ENCODE peak calls at places on chromosomes 4 and X, in six cellular contexts. One of them, this sample, is unnamed.

GRCh38 chr4:168832746-168833575 is 177.1 kb downstream of the CBR4 start:
- DNase-seq in activated CD4-positive, alpha-beta T cell treated with anti-CD3 and anti-CD28 coated beads for 24 hours: no peak
- DNase-seq in midbrain: peak
- DNase-seq in activated B cell treated with CpG ODN at 0.5 μM for 24 hours: peak
- DNase-seq in nephron progenitor cell: peak
- DNase-seq in SW 1271: no peak
- DNase-seq in this sample: no peak

GRCh38 chrX:130184857-130185256 is 13.1 kb downstream of the RAB33A start:
- DNase-seq in activated CD4-positive, alpha-beta T cell treated with anti-CD3 and anti-CD28 coated beads for 24 hours: no peak
- DNase-seq in midbrain: no peak
- DNase-seq in activated B cell treated with CpG ODN at 0.5 μM for 24 hours: no peak
- DNase-seq in nephron progenitor cell: no peak
- DNase-seq in SW 1271: no peak
- DNase-seq in this sample: no peak

GRCh38 chrX:70013483-70014222 is 36.1 kb downstream of the AWAT2 start:
- DNase-seq in activated CD4-positive, alpha-beta T cell treated with anti-CD3 and anti-CD28 coated beads for 24 hours: no peak
- DNase-seq in midbrain: no peak
- DNase-seq in activated B cell treated with CpG ODN at 0.5 μM for 24 hours: no peak
- DNase-seq in nephron progenitor cell: no peak
- DNase-seq in SW 1271: no peak
- DNase-seq in this sample: no peak

GRCh38 chr4:159150838-159151390 is 48.0 kb downstream of the RAPGEF2 start:
- DNase-seq in activated CD4-positive, alpha-beta T cell treated with anti-CD3 and anti-CD28 coated beads for 24 hours: no peak
- DNase-seq in midbrain: no peak
- DNase-seq in activated B cell treated with CpG ODN at 0.5 μM for 24 hours: no peak
- DNase-seq in nephron progenitor cell: no peak
- DNase-seq in SW 1271: no peak
- DNase-seq in this sample: no peak

GRCh38 chr4:108109997-108110416 is 58.7 kb downstream of the LEF1 start:
- DNase-seq in activated CD4-positive, alpha-beta T cell treated with anti-CD3 and anti-CD28 coated beads for 24 hours: no peak
- DNase-seq in midbrain: no peak
- DNase-seq in activated B cell treated with CpG ODN at 0.5 μM for 24 hours: no peak
- DNase-seq in nephron progenitor cell: no peak
- DNase-seq in SW 1271: no peak
- DNase-seq in this sample: no peak

GRCh38 chr4:117479673-117480072 is 394.3 kb upstream of the TRAM1L1 start:
- DNase-seq in activated CD4-positive, alpha-beta T cell treated with anti-CD3 and anti-CD28 coated beads for 24 hours: no peak
- DNase-seq in midbrain: no peak
- DNase-seq in activated B cell treated with CpG ODN at 0.5 μM for 24 hours: no peak
- DNase-seq in nephron progenitor cell: no peak
- DNase-seq in SW 1271: no peak
- DNase-seq in this sample: no peak

GRCh38 chr4:184430163-184430562 is 44.2 kb downstream of the IRF2 start:
- DNase-seq in activated CD4-positive, alpha-beta T cell treated with anti-CD3 and anti-CD28 coated beads for 24 hours: no peak
- DNase-seq in midbrain: no peak
- DNase-seq in activated B cell treated with CpG ODN at 0.5 μM for 24 hours: no peak
- DNase-seq in nephron progenitor cell: no peak
- DNase-seq in SW 1271: no peak
- DNase-seq in this sample: no peak

GRCh38 chr4:41976775-41977516 is 4.6 kb upstream of the DCAF4L1 start:
- DNase-seq in activated CD4-positive, alpha-beta T cell treated with anti-CD3 and anti-CD28 coated beads for 24 hours: no peak
- DNase-seq in midbrain: no peak
- DNase-seq in activated B cell treated with CpG ODN at 0.5 μM for 24 hours: no peak
- DNase-seq in nephron progenitor cell: no peak
- DNase-seq in SW 1271: no peak
- DNase-seq in this sample: no peak

GRCh38 chr4:6125103-6125651 is 75.2 kb downstream of the JAKMIP1 start:
- DNase-seq in activated CD4-positive, alpha-beta T cell treated with anti-CD3 and anti-CD28 coated beads for 24 hours: no peak
- DNase-seq in midbrain: no peak
- DNase-seq in activated B cell treated with CpG ODN at 0.5 μM for 24 hours: no peak
- DNase-seq in nephron progenitor cell: no peak
- DNase-seq in SW 1271: no peak
- DNase-seq in this sample: no peak

GRCh38 chr4:110533940-110534339 is 58.0 kb downstream of the ENPEP start:
- DNase-seq in activated CD4-positive, alpha-beta T cell treated with anti-CD3 and anti-CD28 coated beads for 24 hours: no peak
- DNase-seq in midbrain: no peak
- DNase-seq in activated B cell treated with CpG ODN at 0.5 μM for 24 hours: no peak
- DNase-seq in nephron progenitor cell: no peak
- DNase-seq in SW 1271: peak
- DNase-seq in this sample: no peak

GRCh38 chr4:81919238-81919637 is 447.5 kb upstream of the RASGEF1B start:
- DNase-seq in activated CD4-positive, alpha-beta T cell treated with anti-CD3 and anti-CD28 coated beads for 24 hours: no peak
- DNase-seq in midbrain: no peak
- DNase-seq in activated B cell treated with CpG ODN at 0.5 μM for 24 hours: no peak
- DNase-seq in nephron progenitor cell: no peak
- DNase-seq in SW 1271: no peak
- DNase-seq in this sample: no peak

GRCh38 chr4:154344686-154345085 is 146.9 kb downstream of the DCHS2 start:
- DNase-seq in activated CD4-positive, alpha-beta T cell treated with anti-CD3 and anti-CD28 coated beads for 24 hours: no peak
- DNase-seq in midbrain: no peak
- DNase-seq in activated B cell treated with CpG ODN at 0.5 μM for 24 hours: no peak
- DNase-seq in nephron progenitor cell: no peak
- DNase-seq in SW 1271: no peak
- DNase-seq in this sample: no peak

GRCh38 chr4:185311113-185311888 is 84.4 kb downstream of the LRP2BP start:
- DNase-seq in activated CD4-positive, alpha-beta T cell treated with anti-CD3 and anti-CD28 coated beads for 24 hours: no peak
- DNase-seq in midbrain: no peak
- DNase-seq in activated B cell treated with CpG ODN at 0.5 μM for 24 hours: no peak
- DNase-seq in nephron progenitor cell: no peak
- DNase-seq in SW 1271: no peak
- DNase-seq in this sample: no peak

GRCh38 chr4:100428051-100428450 is 89.8 kb downstream of the EMCN start:
- DNase-seq in activated CD4-positive, alpha-beta T cell treated with anti-CD3 and anti-CD28 coated beads for 24 hours: no peak
- DNase-seq in midbrain: no peak
- DNase-seq in activated B cell treated with CpG ODN at 0.5 μM for 24 hours: no peak
- DNase-seq in nephron progenitor cell: no peak
- DNase-seq in SW 1271: no peak
- DNase-seq in this sample: no peak

GRCh38 chrX:138775501-138775900 is 64.0 kb upstream of the FGF13 start:
- DNase-seq in activated CD4-positive, alpha-beta T cell treated with anti-CD3 and anti-CD28 coated beads for 24 hours: no peak
- DNase-seq in midbrain: no peak
- DNase-seq in activated B cell treated with CpG ODN at 0.5 μM for 24 hours: no peak
- DNase-seq in nephron progenitor cell: no peak
- DNase-seq in SW 1271: no peak
- DNase-seq in this sample: no peak

GRCh38 chr4:123741906-123742305 is 345.3 kb downstream of the SPRY1 start:
- DNase-seq in activated CD4-positive, alpha-beta T cell treated with anti-CD3 and anti-CD28 coated beads for 24 hours: no peak
- DNase-seq in midbrain: no peak
- DNase-seq in activated B cell treated with CpG ODN at 0.5 μM for 24 hours: no peak
- DNase-seq in nephron progenitor cell: no peak
- DNase-seq in SW 1271: no peak
- DNase-seq in this sample: no peak

GRCh38 chr4:15161439-15161838 is 159.2 kb downstream of the CPEB2 start:
- DNase-seq in activated CD4-positive, alpha-beta T cell treated with anti-CD3 and anti-CD28 coated beads for 24 hours: no peak
- DNase-seq in midbrain: no peak
- DNase-seq in activated B cell treated with CpG ODN at 0.5 μM for 24 hours: no peak
- DNase-seq in nephron progenitor cell: no peak
- DNase-seq in SW 1271: no peak
- DNase-seq in this sample: no peak

GRCh38 chrX:136192839-136193414 is 45.6 kb downstream of the FHL1 start:
- DNase-seq in activated CD4-positive, alpha-beta T cell treated with anti-CD3 and anti-CD28 coated beads for 24 hours: no peak
- DNase-seq in midbrain: no peak
- DNase-seq in activated B cell treated with CpG ODN at 0.5 μM for 24 hours: no peak
- DNase-seq in nephron progenitor cell: no peak
- DNase-seq in SW 1271: no peak
- DNase-seq in this sample: no peak

GRCh38 chr4:106676173-106676921 is 307.8 kb upstream of the GIMD1 start:
- DNase-seq in activated CD4-positive, alpha-beta T cell treated with anti-CD3 and anti-CD28 coated beads for 24 hours: no peak
- DNase-seq in midbrain: no peak
- DNase-seq in activated B cell treated with CpG ODN at 0.5 μM for 24 hours: no peak
- DNase-seq in nephron progenitor cell: no peak
- DNase-seq in SW 1271: no peak
- DNase-seq in this sample: no peak

GRCh38 chr4:80611366-80611765 is 275.8 kb downstream of the CFAP299 start:
- DNase-seq in activated CD4-positive, alpha-beta T cell treated with anti-CD3 and anti-CD28 coated beads for 24 hours: no peak
- DNase-seq in midbrain: no peak
- DNase-seq in activated B cell treated with CpG ODN at 0.5 μM for 24 hours: no peak
- DNase-seq in nephron progenitor cell: no peak
- DNase-seq in SW 1271: no peak
- DNase-seq in this sample: no peak

GRCh38 chrX:32673193-32673592 is 538.2 kb downstream of the DMD start:
- DNase-seq in activated CD4-positive, alpha-beta T cell treated with anti-CD3 and anti-CD28 coated beads for 24 hours: no peak
- DNase-seq in midbrain: peak
- DNase-seq in activated B cell treated with CpG ODN at 0.5 μM for 24 hours: no peak
- DNase-seq in nephron progenitor cell: no peak
- DNase-seq in SW 1271: no peak
- DNase-seq in this sample: no peak

GRCh38 chr4:58825278-58825677 is 1715.1 kb upstream of the IGFBP7 start:
- DNase-seq in activated CD4-positive, alpha-beta T cell treated with anti-CD3 and anti-CD28 coated beads for 24 hours: no peak
- DNase-seq in midbrain: no peak
- DNase-seq in activated B cell treated with CpG ODN at 0.5 μM for 24 hours: no peak
- DNase-seq in nephron progenitor cell: no peak
- DNase-seq in SW 1271: no peak
- DNase-seq in this sample: no peak

GRCh38 chr4:81460115-81460836 is 11.4 kb downstream of the RASGEF1B start:
- DNase-seq in activated CD4-positive, alpha-beta T cell treated with anti-CD3 and anti-CD28 coated beads for 24 hours: no peak
- DNase-seq in midbrain: no peak
- DNase-seq in activated B cell treated with CpG ODN at 0.5 μM for 24 hours: no peak
- DNase-seq in nephron progenitor cell: no peak
- DNase-seq in SW 1271: no peak
- DNase-seq in this sample: no peak

GRCh38 chrX:46628406-46629371 is 55.1 kb downstream of the CHST7 start:
- DNase-seq in activated CD4-positive, alpha-beta T cell treated with anti-CD3 and anti-CD28 coated beads for 24 hours: no peak
- DNase-seq in midbrain: no peak
- DNase-seq in activated B cell treated with CpG ODN at 0.5 μM for 24 hours: peak
- DNase-seq in nephron progenitor cell: no peak
- DNase-seq in SW 1271: no peak
- DNase-seq in this sample: no peak

GRCh38 chr4:173934201-173934600 is 349.3 kb downstream of the FBXO8 start:
- DNase-seq in activated CD4-positive, alpha-beta T cell treated with anti-CD3 and anti-CD28 coated beads for 24 hours: no peak
- DNase-seq in midbrain: no peak
- DNase-seq in activated B cell treated with CpG ODN at 0.5 μM for 24 hours: no peak
- DNase-seq in nephron progenitor cell: no peak
- DNase-seq in SW 1271: no peak
- DNase-seq in this sample: no peak

GRCh38 chr4:7103599-7104365 is 35.9 kb upstream of the GRPEL1 start:
- DNase-seq in activated CD4-positive, alpha-beta T cell treated with anti-CD3 and anti-CD28 coated beads for 24 hours: no peak
- DNase-seq in midbrain: peak
- DNase-seq in activated B cell treated with CpG ODN at 0.5 μM for 24 hours: no peak
- DNase-seq in nephron progenitor cell: peak
- DNase-seq in SW 1271: no peak
- DNase-seq in this sample: no peak

GRCh38 chr4:13088726-13089658 is 395.1 kb downstream of the RAB28 start:
- DNase-seq in activated CD4-positive, alpha-beta T cell treated with anti-CD3 and anti-CD28 coated beads for 24 hours: no peak
- DNase-seq in midbrain: peak
- DNase-seq in activated B cell treated with CpG ODN at 0.5 μM for 24 hours: no peak
- DNase-seq in nephron progenitor cell: no peak
- DNase-seq in SW 1271: no peak
- DNase-seq in this sample: no peak

GRCh38 chr4:145061325-145061920 is 36.6 kb downstream of the ANAPC10 start:
- DNase-seq in activated CD4-positive, alpha-beta T cell treated with anti-CD3 and anti-CD28 coated beads for 24 hours: no peak
- DNase-seq in midbrain: peak
- DNase-seq in activated B cell treated with CpG ODN at 0.5 μM for 24 hours: no peak
- DNase-seq in nephron progenitor cell: no peak
- DNase-seq in SW 1271: no peak
- DNase-seq in this sample: no peak

GRCh38 chr4:47510506-47511143 is 25.6 kb downstream of the ATP10D start:
- DNase-seq in activated CD4-positive, alpha-beta T cell treated with anti-CD3 and anti-CD28 coated beads for 24 hours: no peak
- DNase-seq in midbrain: no peak
- DNase-seq in activated B cell treated with CpG ODN at 0.5 μM for 24 hours: no peak
- DNase-seq in nephron progenitor cell: no peak
- DNase-seq in SW 1271: no peak
- DNase-seq in this sample: no peak

GRCh38 chrX:45712067-45712466 is 511.4 kb upstream of the DIPK2B start:
- DNase-seq in activated CD4-positive, alpha-beta T cell treated with anti-CD3 and anti-CD28 coated beads for 24 hours: no peak
- DNase-seq in midbrain: no peak
- DNase-seq in activated B cell treated with CpG ODN at 0.5 μM for 24 hours: no peak
- DNase-seq in nephron progenitor cell: no peak
- DNase-seq in SW 1271: no peak
- DNase-seq in this sample: no peak